ENCODE peak calls at places on chromosomes 3 and 15, in nine cellular contexts. One of them, this sample, is unnamed.

GRCh38 chr3:53202331-53203015 is 41.5 kb downstream of the PRKCD start:
- DNase-seq in BJ: no peak
- DNase-seq in aorta: no peak
- DNase-seq in left ventricle myocardium inferior: no peak
- DNase-seq in lower lobe of right lung: no peak
- DNase-seq in CD4-positive, alpha-beta T cell: no peak
- DNase-seq in upper lobe of left lung: no peak
- DNase-seq in brain microvascular endothelial cell: no peak
- DNase-seq in HAP-1: no peak
- DNase-seq in this sample: no peak

GRCh38 chr15:70507772-70508351 is 255.5 kb downstream of the UACA start:
- DNase-seq in CD4-positive, alpha-beta T cell: no peak
- DNase-seq in upper lobe of left lung: no peak
- DNase-seq in brain microvascular endothelial cell: peak; percentile 66
- DNase-seq in BJ: no peak
- DNase-seq in lower lobe of right lung: peak; percentile 73
- DNase-seq in aorta: peak; percentile 69
- DNase-seq in left ventricle myocardium inferior: no peak
- DNase-seq in HAP-1: no peak
- DNase-seq in this sample: no peak

GRCh38 chr3:108501538-108501937 is 8.9 kb downstream of the MYH15 start:
- DNase-seq in lower lobe of right lung: no peak
- DNase-seq in aorta: no peak
- DNase-seq in BJ: no peak
- DNase-seq in brain microvascular endothelial cell: no peak
- DNase-seq in CD4-positive, alpha-beta T cell: no peak
- DNase-seq in upper lobe of left lung: no peak
- DNase-seq in HAP-1: no peak
- DNase-seq in left ventricle myocardium inferior: no peak
- DNase-seq in this sample: no peak

GRCh38 chr3:176807938-176808337 is 389.3 kb downstream of the TBL1XR1 start:
- DNase-seq in left ventricle myocardium inferior: no peak
- DNase-seq in lower lobe of right lung: no peak
- DNase-seq in upper lobe of left lung: no peak
- DNase-seq in brain microvascular endothelial cell: no peak
- DNase-seq in HAP-1: no peak
- DNase-seq in CD4-positive, alpha-beta T cell: no peak
- DNase-seq in BJ: no peak
- DNase-seq in aorta: no peak
- DNase-seq in this sample: no peak

GRCh38 chr3:10417849-10418248 is 87.5 kb downstream of the ATP2B2 start:
- DNase-seq in CD4-positive, alpha-beta T cell: no peak
- DNase-seq in aorta: no peak
- DNase-seq in upper lobe of left lung: no peak
- DNase-seq in brain microvascular endothelial cell: no peak
- DNase-seq in lower lobe of right lung: no peak
- DNase-seq in left ventricle myocardium inferior: no peak
- DNase-seq in HAP-1: no peak
- DNase-seq in BJ: no peak
- DNase-seq in this sample: no peak

GRCh38 chr15:37135225-37135624 is 34.9 kb upstream of the MEIS2 start:
- DNase-seq in upper lobe of left lung: no peak
- DNase-seq in HAP-1: peak; percentile 10
- DNase-seq in brain microvascular endothelial cell: no peak
- DNase-seq in lower lobe of right lung: no peak
- DNase-seq in BJ: no peak
- DNase-seq in left ventricle myocardium inferior: no peak
- DNase-seq in CD4-positive, alpha-beta T cell: no peak
- DNase-seq in aorta: no peak
- DNase-seq in this sample: no peak

GRCh38 chr3:80688814-80689213 is 921.0 kb upstream of the ROBO1 start:
- DNase-seq in lower lobe of right lung: no peak
- DNase-seq in HAP-1: peak; percentile 42
- DNase-seq in left ventricle myocardium inferior: no peak
- DNase-seq in upper lobe of left lung: no peak
- DNase-seq in BJ: no peak
- DNase-seq in aorta: no peak
- DNase-seq in CD4-positive, alpha-beta T cell: no peak
- DNase-seq in brain microvascular endothelial cell: peak; percentile 48
- DNase-seq in this sample: no peak

GRCh38 chr3:11495948-11496557 is 147.7 kb downstream of the VGLL4 start:
- DNase-seq in lower lobe of right lung: no peak
- DNase-seq in brain microvascular endothelial cell: no peak
- DNase-seq in HAP-1: no peak
- DNase-seq in upper lobe of left lung: no peak
- DNase-seq in left ventricle myocardium inferior: no peak
- DNase-seq in BJ: no peak
- DNase-seq in CD4-positive, alpha-beta T cell: no peak
- DNase-seq in aorta: no peak
- DNase-seq in this sample: no peak

GRCh38 chr15:79122943-79123342 is 32.4 kb upstream of the RASGRF1 start:
- DNase-seq in CD4-positive, alpha-beta T cell: no peak
- DNase-seq in left ventricle myocardium inferior: no peak
- DNase-seq in lower lobe of right lung: no peak
- DNase-seq in aorta: no peak
- DNase-seq in HAP-1: no peak
- DNase-seq in BJ: no peak
- DNase-seq in upper lobe of left lung: peak; percentile 28
- DNase-seq in brain microvascular endothelial cell: no peak
- DNase-seq in this sample: no peak

GRCh38 chr15:31070867-31071266 is 30.7 kb downstream of the TRPM1 start:
- DNase-seq in upper lobe of left lung: no peak
- DNase-seq in CD4-positive, alpha-beta T cell: no peak
- DNase-seq in HAP-1: no peak
- DNase-seq in left ventricle myocardium inferior: no peak
- DNase-seq in lower lobe of right lung: no peak
- DNase-seq in brain microvascular endothelial cell: no peak
- DNase-seq in aorta: no peak
- DNase-seq in BJ: no peak
- DNase-seq in this sample: no peak

DNA sequence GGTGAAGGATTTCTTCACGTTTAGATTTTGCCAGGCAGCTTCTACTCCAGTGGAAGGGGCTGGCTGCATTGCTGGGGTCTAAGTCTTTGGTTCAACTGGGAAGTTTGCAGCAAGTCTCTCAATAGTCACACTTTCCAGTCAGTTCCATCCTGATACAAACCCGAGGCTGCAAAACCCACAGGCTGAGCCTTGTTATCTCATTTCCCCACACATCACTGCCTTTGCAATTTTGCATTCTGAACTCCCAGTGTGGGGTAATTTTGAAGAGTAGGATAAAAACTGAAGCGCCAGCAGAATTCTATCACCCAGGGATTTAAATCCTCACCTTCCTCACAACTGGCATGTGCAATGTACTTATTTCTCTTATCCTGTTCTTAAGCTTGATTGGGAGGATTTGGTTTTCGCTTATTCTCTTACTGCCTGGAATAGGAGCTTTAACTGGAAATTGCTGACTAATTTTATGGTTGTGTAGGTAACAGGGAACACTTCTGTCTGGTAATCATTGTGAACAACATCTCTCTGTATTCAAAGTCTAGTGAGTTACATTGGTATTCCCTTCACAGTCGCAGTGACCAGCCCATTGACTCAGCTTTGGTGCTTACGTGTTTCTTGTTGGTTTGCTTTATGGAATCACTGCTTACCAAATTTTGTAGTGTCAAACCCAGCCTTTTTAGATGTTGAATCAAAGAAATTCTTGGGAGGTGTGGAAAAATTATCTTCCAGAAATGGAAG is 142.0 kb upstream of the TOPAZ1 start:
- DNase-seq in CD4-positive, alpha-beta T cell: no peak
- DNase-seq in upper lobe of left lung: no peak
- DNase-seq in aorta: no peak
- DNase-seq in HAP-1: no peak
- DNase-seq in left ventricle myocardium inferior: no peak
- DNase-seq in brain microvascular endothelial cell: no peak
- DNase-seq in BJ: no peak
- DNase-seq in lower lobe of right lung: no peak
- DNase-seq in this sample: no peak
- H3K27me3 ChIP-seq in CD4-positive, alpha-beta T cell: peaks cover 7% of the 10 kb centered on the region
- H3K27me3 ChIP-seq in upper lobe of left lung: no peaks in the 10 kb centered on the region
- H3K27me3 ChIP-seq in aorta: no peaks in the 10 kb centered on the region
- H3K27me3 ChIP-seq in HAP-1: no peaks in the 10 kb centered on the region
- H3K27me3 ChIP-seq in left ventricle myocardium inferior: peaks cover 85% of the 10 kb centered on the region
- H3K27me3 ChIP-seq in brain microvascular endothelial cell: no peaks in the 10 kb centered on the region
- H3K27me3 ChIP-seq in BJ: no peaks in the 10 kb centered on the region
- H3K27me3 ChIP-seq in lower lobe of right lung: peaks cover 13% of the 10 kb centered on the region
- H3K27me3 ChIP-seq in this sample: no peaks in the 10 kb centered on the region

DNA sequence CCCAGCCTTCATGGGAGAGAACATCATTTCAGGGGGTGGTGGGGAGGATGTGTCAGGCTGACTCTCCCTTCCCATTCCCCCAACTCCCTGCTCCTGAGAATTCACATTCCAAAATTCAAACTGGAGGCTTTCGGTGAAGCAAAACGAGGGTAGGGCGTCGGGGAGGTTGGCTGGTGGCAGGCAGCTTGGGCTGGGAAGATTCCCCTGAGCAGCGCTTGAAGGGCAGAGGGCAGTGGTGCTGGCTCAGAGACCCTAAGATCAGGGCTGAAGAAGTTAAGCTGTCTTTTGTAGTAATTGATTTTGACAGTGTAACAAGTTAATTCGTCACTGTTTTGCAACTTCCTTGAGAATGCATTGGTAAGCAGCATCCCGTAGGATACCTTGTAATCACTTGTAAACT is 187.8 kb downstream of the RAB11A start:
- DNase-seq in left ventricle myocardium inferior: no peak
- DNase-seq in upper lobe of left lung: no peak
- DNase-seq in CD4-positive, alpha-beta T cell: no peak
- DNase-seq in lower lobe of right lung: no peak
- DNase-seq in HAP-1: no peak
- DNase-seq in brain microvascular endothelial cell: no peak
- DNase-seq in aorta: no peak
- DNase-seq in BJ: no peak
- DNase-seq in this sample: no peak
- H3K27me3 ChIP-seq in left ventricle myocardium inferior: peaks cover 35% of the 10 kb centered on the region
- H3K27me3 ChIP-seq in upper lobe of left lung: no peaks in the 10 kb centered on the region
- H3K27me3 ChIP-seq in CD4-positive, alpha-beta T cell: peaks cover 5% of the 10 kb centered on the region
- H3K27me3 ChIP-seq in lower lobe of right lung: peaks cover 5% of the 10 kb centered on the region
- H3K27me3 ChIP-seq in HAP-1: peaks cover 68% of the 10 kb centered on the region
- H3K27me3 ChIP-seq in brain microvascular endothelial cell: peaks cover 16% of the 10 kb centered on the region
- H3K27me3 ChIP-seq in aorta: no peaks in the 10 kb centered on the region
- H3K27me3 ChIP-seq in BJ: peaks cover 17% of the 10 kb centered on the region
- H3K27me3 ChIP-seq in this sample: no peaks in the 10 kb centered on the region

DNA sequence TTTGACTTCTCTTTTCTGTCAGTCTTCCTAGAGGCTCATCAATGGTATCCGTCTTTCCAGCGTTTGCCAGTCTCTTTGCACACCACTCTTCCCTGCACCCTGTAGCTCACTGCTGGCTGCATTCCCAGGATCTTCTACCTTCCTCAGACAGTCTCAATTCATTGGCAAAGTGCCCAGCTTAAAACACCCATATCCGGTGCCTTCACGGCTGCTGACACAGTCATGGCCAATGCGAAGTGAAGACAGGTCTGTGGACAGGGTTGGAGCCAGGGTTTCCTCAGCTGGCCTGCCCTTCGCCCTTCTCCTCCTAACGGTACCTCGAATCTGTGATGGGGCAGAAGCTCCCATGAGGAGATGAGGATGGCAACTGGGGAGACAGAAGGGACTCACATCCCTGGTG is 36.1 kb downstream of the PTH1R start:
- DNase-seq in BJ: no peak
- DNase-seq in lower lobe of right lung: no peak
- DNase-seq in upper lobe of left lung: no peak
- DNase-seq in left ventricle myocardium inferior: peak; percentile 22
- DNase-seq in brain microvascular endothelial cell: peak; percentile 69
- DNase-seq in aorta: peak; percentile 18
- DNase-seq in CD4-positive, alpha-beta T cell: no peak
- DNase-seq in HAP-1: no peak
- DNase-seq in this sample: no peak
- H3K27me3 ChIP-seq in BJ: no peaks in the 10 kb centered on the region
- H3K27me3 ChIP-seq in lower lobe of right lung: peaks cover 4% of the 10 kb centered on the region
- H3K27me3 ChIP-seq in upper lobe of left lung: no peaks in the 10 kb centered on the region
- H3K27me3 ChIP-seq in left ventricle myocardium inferior: no peaks in the 10 kb centered on the region
- H3K27me3 ChIP-seq in brain microvascular endothelial cell: no peaks in the 10 kb centered on the region
- H3K27me3 ChIP-seq in aorta: no peaks in the 10 kb centered on the region
- H3K27me3 ChIP-seq in CD4-positive, alpha-beta T cell: no peaks in the 10 kb centered on the region
- H3K27me3 ChIP-seq in HAP-1: no peaks in the 10 kb centered on the region
- H3K27me3 ChIP-seq in this sample: no peaks in the 10 kb centered on the region

GRCh38 chr15:32718822-32719716 is 1.3 kb downstream of the GREM1 start:
- DNase-seq in lower lobe of right lung: peak; percentile 48
- DNase-seq in left ventricle myocardium inferior: no peak
- DNase-seq in CD4-positive, alpha-beta T cell: no peak
- DNase-seq in brain microvascular endothelial cell: no peak
- DNase-seq in upper lobe of left lung: peak; percentile 87
- DNase-seq in BJ: no peak
- DNase-seq in HAP-1: no peak
- DNase-seq in aorta: no peak
- DNase-seq in this sample: no peak

GRCh38 chr15:32716216-32716959 is 1.4 kb upstream of the GREM1 start:
- DNase-seq in aorta: no peak
- DNase-seq in lower lobe of right lung: no peak
- DNase-seq in brain microvascular endothelial cell: no peak
- DNase-seq in upper lobe of left lung: no peak
- DNase-seq in left ventricle myocardium inferior: no peak
- DNase-seq in CD4-positive, alpha-beta T cell: no peak
- DNase-seq in HAP-1: no peak
- DNase-seq in BJ: no peak
- DNase-seq in this sample: no peak

GRCh38 chr15:32718082-32718821 is 448 bp downstream of the GREM1 start:
- DNase-seq in aorta: no peak
- DNase-seq in BJ: no peak
- DNase-seq in HAP-1: no peak
- DNase-seq in left ventricle myocardium inferior: no peak
- DNase-seq in upper lobe of left lung: no peak
- DNase-seq in brain microvascular endothelial cell: no peak
- DNase-seq in CD4-positive, alpha-beta T cell: no peak
- DNase-seq in lower lobe of right lung: no peak
- DNase-seq in this sample: no peak

GRCh38 chr15:32716960-32717289 is 879 bp upstream of the GREM1 start:
- DNase-seq in BJ: no peak
- DNase-seq in left ventricle myocardium inferior: no peak
- DNase-seq in aorta: no peak
- DNase-seq in HAP-1: no peak
- DNase-seq in CD4-positive, alpha-beta T cell: no peak
- DNase-seq in lower lobe of right lung: no peak
- DNase-seq in brain microvascular endothelial cell: no peak
- DNase-seq in upper lobe of left lung: no peak
- DNase-seq in this sample: no peak

DNA sequence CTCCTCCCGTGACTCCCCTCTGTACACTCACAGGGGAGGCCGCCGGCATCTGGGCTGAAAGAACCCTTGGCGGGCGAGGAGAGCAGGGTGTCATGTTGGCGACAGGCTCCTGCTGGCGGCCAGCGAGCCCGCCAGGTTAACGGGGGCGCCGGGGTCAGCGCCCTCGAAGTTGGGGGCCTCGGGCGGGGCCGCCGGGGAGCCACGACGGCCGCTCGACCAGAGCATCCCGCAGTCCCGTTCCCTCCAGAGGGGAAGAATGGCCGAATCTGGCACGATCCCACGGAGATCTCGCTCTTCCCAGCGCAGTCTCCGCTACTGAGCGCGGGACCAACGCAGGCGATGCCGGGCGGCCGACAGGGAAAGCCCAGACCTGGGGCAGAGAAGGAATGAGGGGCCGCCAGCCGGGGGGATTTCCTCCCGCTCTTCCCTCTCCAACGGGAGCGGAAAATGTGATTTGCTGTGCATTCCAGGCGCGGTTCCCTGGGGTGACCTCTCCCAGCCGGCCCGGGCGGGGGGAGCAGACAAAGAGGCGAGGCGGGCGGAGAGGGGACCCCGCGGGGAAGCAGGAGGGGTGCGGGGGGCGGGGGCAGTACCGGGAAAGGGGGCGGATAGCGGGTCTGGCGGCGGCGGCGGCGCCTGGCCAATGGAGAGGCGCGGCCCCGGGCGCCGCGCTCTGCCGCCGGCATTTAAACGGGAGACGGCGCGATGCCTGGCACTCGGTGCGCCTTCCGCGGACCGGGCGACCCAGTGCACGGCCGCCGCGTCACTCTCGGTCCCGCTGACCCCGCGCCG is at the start of gene GREM1:
- DNase-seq in upper lobe of left lung: peak; percentile 80
- DNase-seq in BJ: no peak
- DNase-seq in HAP-1: no peak
- DNase-seq in aorta: no peak
- DNase-seq in brain microvascular endothelial cell: peak; percentile 48
- DNase-seq in CD4-positive, alpha-beta T cell: no peak
- DNase-seq in lower lobe of right lung: no peak
- DNase-seq in left ventricle myocardium inferior: no peak
- DNase-seq in this sample: no peak
- H3K27me3 ChIP-seq in upper lobe of left lung: peaks cover 26% of the 10 kb centered on the region
- H3K27me3 ChIP-seq in BJ: no peaks in the 10 kb centered on the region
- H3K27me3 ChIP-seq in HAP-1: peaks cover 45% of the 10 kb centered on the region
- H3K27me3 ChIP-seq in aorta: peaks cover 2% of the 10 kb centered on the region
- H3K27me3 ChIP-seq in brain microvascular endothelial cell: no peaks in the 10 kb centered on the region
- H3K27me3 ChIP-seq in CD4-positive, alpha-beta T cell: peaks cover 73% of the 10 kb centered on the region
- H3K27me3 ChIP-seq in lower lobe of right lung: peaks cover 78% of the 10 kb centered on the region
- H3K27me3 ChIP-seq in left ventricle myocardium inferior: peaks cover 99% of the 10 kb centered on the region
- H3K27me3 ChIP-seq in this sample: peaks cover 18% of the 10 kb centered on the region